ENCODE peak calls at places on chromosome 13, in four cellular contexts. One of them, this sample, is unnamed.

GRCh38 chr13:110759710-110760109 is 46.2 kb downstream of the ING1 start:
- DNase-seq in GM23248: peak
- DNase-seq in neural progenitor cell: no peak
- DNase-seq in hepatocyte: no peak
- DNase-seq in this sample: no peak

GRCh38 chr13:28636677-28637317 is 22.1 kb upstream of the POMP start:
- DNase-seq in GM23248: peak
- DNase-seq in neural progenitor cell: peak
- DNase-seq in hepatocyte: peak
- DNase-seq in this sample: peak

GRCh38 chr13:30364133-30364532 is 56.8 kb upstream of the KATNAL1 start:
- DNase-seq in neural progenitor cell: no peak
- DNase-seq in hepatocyte: peak
- DNase-seq in GM23248: peak
- DNase-seq in this sample: no peak

GRCh38 chr13:110138009-110138699 is 168.8 kb downstream of the COL4A1 start:
- DNase-seq in hepatocyte: peak
- DNase-seq in neural progenitor cell: peak
- DNase-seq in GM23248: peak
- DNase-seq in this sample: peak

GRCh38 chr13:24617394-24618218 is 62.6 kb upstream of the ATP12A start:
- DNase-seq in GM23248: no peak
- DNase-seq in hepatocyte: no peak
- DNase-seq in neural progenitor cell: no peak
- DNase-seq in this sample: no peak

GRCh38 chr13:58024103-58024502 is 392.6 kb downstream of the PCDH17 start:
- DNase-seq in GM23248: no peak
- DNase-seq in neural progenitor cell: no peak
- DNase-seq in hepatocyte: no peak
- DNase-seq in this sample: no peak

GRCh38 chr13:110957181-110957884 is 42.5 kb upstream of the ANKRD10 start:
- DNase-seq in neural progenitor cell: no peak
- DNase-seq in hepatocyte: no peak
- DNase-seq in GM23248: peak
- DNase-seq in this sample: no peak

GRCh38 chr13:69092615-69093322 is 1014.9 kb upstream of the ATXN8OS start:
- DNase-seq in hepatocyte: no peak
- DNase-seq in neural progenitor cell: peak
- DNase-seq in GM23248: no peak
- DNase-seq in this sample: no peak

GRCh38 chr13:76845865-76846264 is 40.3 kb downstream of the KCTD12 start:
- DNase-seq in hepatocyte: no peak
- DNase-seq in GM23248: no peak
- DNase-seq in neural progenitor cell: no peak
- DNase-seq in this sample: no peak

GRCh38 chr13:39455534-39456175 is 147.3 kb downstream of the LHFPL6 start:
- DNase-seq in neural progenitor cell: no peak
- DNase-seq in hepatocyte: no peak
- DNase-seq in GM23248: no peak
- DNase-seq in this sample: no peak

GRCh38 chr13:72808917-72809500 is 27.1 kb downstream of the PIBF1 start:
- DNase-seq in neural progenitor cell: peak
- DNase-seq in GM23248: peak
- DNase-seq in hepatocyte: peak
- DNase-seq in this sample: peak

GRCh38 chr13:41648314-41648935 is 191.1 kb downstream of the RGCC start:
- DNase-seq in neural progenitor cell: no peak
- DNase-seq in GM23248: peak
- DNase-seq in hepatocyte: peak
- DNase-seq in this sample: no peak

DNA sequence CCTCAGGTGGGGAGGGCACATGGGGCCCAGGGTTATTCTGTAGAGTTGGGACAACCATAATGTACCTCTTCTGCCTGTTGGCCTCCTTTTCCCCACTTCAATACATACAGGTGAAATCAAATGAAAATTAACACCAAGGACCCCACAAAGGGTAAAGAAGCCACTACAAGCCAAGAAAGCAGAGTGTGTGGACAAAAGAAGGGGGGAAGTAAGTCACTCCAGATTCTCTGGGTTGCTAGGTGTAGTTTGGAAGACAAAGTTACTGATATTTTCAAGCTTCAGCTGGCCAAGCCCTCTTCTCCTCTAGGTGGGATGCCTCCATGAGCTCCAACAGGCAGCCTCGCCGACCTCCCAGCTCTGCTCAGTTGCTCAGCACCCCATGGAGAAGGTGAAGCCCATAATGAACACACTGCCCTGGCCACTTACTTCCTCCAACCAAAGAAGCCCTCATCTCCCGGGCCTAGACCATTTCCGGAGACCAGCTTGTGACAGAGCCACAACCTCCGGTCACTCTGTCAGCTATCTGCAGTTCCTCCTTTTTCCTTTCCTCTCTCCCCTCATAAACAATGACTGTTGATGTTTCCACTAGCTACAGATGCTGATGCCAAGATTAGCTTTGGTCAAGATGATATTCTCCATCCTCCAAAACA is 66.8 kb upstream of the MED4 start:
- DNase-seq in neural progenitor cell: no peak
- DNase-seq in GM23248: no peak
- DNase-seq in hepatocyte: no peak
- DNase-seq in this sample: no peak
- H3K4me2 ChIP-seq in neural progenitor cell: no peak
- H3K4me2 ChIP-seq in GM23248: peak
- H3K4me2 ChIP-seq in hepatocyte: no peak
- H3K4me2 ChIP-seq in this sample: no peak

GRCh38 chr13:44373601-44374347 is at the start of gene SERP2:
- DNase-seq in neural progenitor cell: peak
- DNase-seq in hepatocyte: peak
- DNase-seq in GM23248: peak
- DNase-seq in this sample: no peak
- H3K4me3 ChIP-seq in neural progenitor cell: peak
- H3K4me3 ChIP-seq in hepatocyte: peak
- H3K4me3 ChIP-seq in GM23248: peak
- H3K4me3 ChIP-seq in this sample: no peak

GRCh38 chr13:91406619-91407018 is 8.2 kb downstream of the GPC5 start:
- DNase-seq in neural progenitor cell: peak
- DNase-seq in GM23248: peak
- DNase-seq in hepatocyte: peak
- DNase-seq in this sample: peak
- TF ChIP-seq EZH2phosphoT487 in neural progenitor cell: no peak
- TF ChIP-seq EZH2phosphoT487 in GM23248: no peak
- TF ChIP-seq EZH2phosphoT487 in hepatocyte: no peak
- TF ChIP-seq EZH2phosphoT487 in this sample: no peak

GRCh38 chr13:33742321-33742720 is 75.6 kb upstream of the RFC3 start:
- DNase-seq in GM23248: no peak
- DNase-seq in neural progenitor cell: no peak
- DNase-seq in hepatocyte: no peak
- DNase-seq in this sample: peak

GRCh38 chr13:33735276-33735675 is 82.7 kb upstream of the RFC3 start:
- DNase-seq in hepatocyte: no peak
- DNase-seq in neural progenitor cell: no peak
- DNase-seq in GM23248: no peak
- DNase-seq in this sample: no peak

GRCh38 chr13:33740134-33740538 is 77.8 kb upstream of the RFC3 start:
- DNase-seq in hepatocyte: no peak
- DNase-seq in GM23248: peak
- DNase-seq in neural progenitor cell: no peak
- DNase-seq in this sample: no peak

GRCh38 chr13:33743438-33744368 is 74.2 kb upstream of the RFC3 start:
- DNase-seq in GM23248: no peak
- DNase-seq in neural progenitor cell: no peak
- DNase-seq in hepatocyte: no peak
- DNase-seq in this sample: peak

GRCh38 chr13:33739254-33739653 is 78.7 kb upstream of the RFC3 start:
- DNase-seq in neural progenitor cell: no peak
- DNase-seq in GM23248: no peak
- DNase-seq in hepatocyte: no peak
- DNase-seq in this sample: no peak
- H3K4me2 ChIP-seq in neural progenitor cell: no peak
- H3K4me2 ChIP-seq in GM23248: peak
- H3K4me2 ChIP-seq in hepatocyte: no peak
- H3K4me2 ChIP-seq in this sample: peak

DNA sequence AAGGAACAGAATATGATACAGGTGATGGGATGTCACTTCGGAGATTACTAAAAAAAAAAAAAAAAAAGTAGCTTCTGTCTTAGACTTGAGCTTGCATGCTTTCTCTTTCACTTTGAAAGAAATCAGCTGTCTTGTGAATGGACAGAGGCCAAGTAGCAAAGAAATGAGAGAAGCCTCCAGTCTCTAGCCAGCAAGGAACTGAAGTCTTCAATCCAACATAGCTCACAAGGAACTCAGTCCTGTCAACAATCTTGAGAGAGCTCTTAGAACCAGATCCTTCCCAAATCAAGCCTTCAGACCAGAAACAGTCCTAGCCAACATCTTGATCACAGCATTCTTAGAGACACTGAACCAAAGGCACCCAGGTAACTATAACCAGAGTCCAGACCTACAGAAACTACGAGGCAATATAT is 7.7 kb downstream of the N4BP2L2 start:
- DNase-seq in neural progenitor cell: no peak
- DNase-seq in GM23248: peak
- DNase-seq in hepatocyte: peak
- DNase-seq in this sample: peak
- H3K4me3 ChIP-seq in neural progenitor cell: no peak
- H3K4me3 ChIP-seq in GM23248: peak
- H3K4me3 ChIP-seq in hepatocyte: no peak
- H3K4me3 ChIP-seq in this sample: no peak

DNA sequence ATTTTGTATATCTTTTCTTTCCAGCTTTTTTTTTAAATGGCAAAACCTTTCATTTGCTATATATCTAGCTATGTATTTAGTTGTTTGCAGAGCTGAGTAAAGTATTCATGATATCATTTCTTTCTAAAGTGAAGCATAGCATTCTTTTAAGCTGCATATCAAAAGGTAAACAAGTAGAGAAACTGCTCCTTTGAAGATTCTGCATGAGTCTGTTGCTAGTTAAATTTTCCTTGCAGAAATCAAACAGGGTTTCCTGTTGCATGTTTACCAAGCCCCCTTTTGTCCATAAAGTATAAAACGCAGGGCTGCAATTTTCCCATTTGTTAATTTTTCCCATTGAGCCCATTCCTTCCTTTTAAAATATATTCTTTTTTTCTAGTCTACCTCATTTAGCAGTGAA is 110.7 kb upstream of the ARGLU1 start:
- DNase-seq in GM23248: no peak
- DNase-seq in hepatocyte: no peak
- DNase-seq in neural progenitor cell: no peak
- DNase-seq in this sample: no peak
- TF ChIP-seq EZH2phosphoT487 in GM23248: no peak
- TF ChIP-seq EZH2phosphoT487 in hepatocyte: no peak
- TF ChIP-seq EZH2phosphoT487 in neural progenitor cell: no peak
- TF ChIP-seq EZH2phosphoT487 in this sample: no peak

DNA sequence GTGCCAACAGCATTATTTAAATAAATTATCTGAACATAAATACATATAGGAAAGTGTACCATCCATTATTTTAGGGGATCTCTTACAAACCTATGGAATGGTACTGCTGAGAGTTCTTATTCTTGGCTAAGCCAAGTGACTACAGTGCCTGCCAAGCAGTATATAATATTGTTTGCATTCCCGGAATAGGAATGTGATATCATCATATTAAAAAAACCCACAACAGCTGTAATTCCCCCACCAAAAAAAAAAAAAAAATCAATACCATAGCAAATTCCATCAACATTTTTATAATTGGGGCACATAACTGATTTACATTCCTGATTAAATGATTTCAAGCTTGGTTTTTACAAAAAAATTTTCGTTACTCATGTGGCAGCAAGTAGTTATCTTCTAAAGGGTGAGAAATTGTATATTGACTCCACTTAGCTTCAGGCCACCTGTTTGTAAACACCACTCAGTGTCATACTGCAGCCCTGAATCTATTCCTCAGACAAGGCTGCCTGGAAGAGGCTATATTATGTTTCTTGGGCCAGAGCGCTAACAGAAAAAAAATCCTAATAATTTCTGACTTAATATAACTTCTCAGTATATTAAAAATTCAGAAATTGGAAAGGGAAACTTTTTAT is 278.1 kb downstream of the DNAJC15 start:
- DNase-seq in neural progenitor cell: no peak
- DNase-seq in GM23248: peak
- DNase-seq in hepatocyte: no peak
- DNase-seq in this sample: no peak
- H3K4me2 ChIP-seq in neural progenitor cell: no peak
- H3K4me2 ChIP-seq in GM23248: no peak
- H3K4me2 ChIP-seq in hepatocyte: no peak
- H3K4me2 ChIP-seq in this sample: no peak

GRCh38 chr13:44142911-44143665 is 230.5 kb upstream of the SERP2 start:
- DNase-seq in GM23248: peak
- DNase-seq in hepatocyte: peak
- DNase-seq in neural progenitor cell: no peak
- DNase-seq in this sample: no peak
- H3K4me3 ChIP-seq in GM23248: peak
- H3K4me3 ChIP-seq in hepatocyte: peak
- H3K4me3 ChIP-seq in neural progenitor cell: peak
- H3K4me3 ChIP-seq in this sample: peak

This sample was measured in OCI-LY7.